ENCODE peak calls at places on chromosomes 3 and 15, in eight cellular contexts. Y is sigmoid colon, F is brain microvascular endothelial cell, N is A549, J is lower lobe of right lung, V is neural progenitor cell, L is AG04449, U is cardiac muscle cell. C is an unnamed sample.

GRCh38 chr3:142894493-142894892 is 5.6 kb upstream of the PCOLCE2 start:
- DNase-seq in Y (no peak), F (no peak), N (no peak), J (no peak), V (no peak), L (no peak), U (no peak), C (no peak)

GRCh38 chr15:80906159-80906775 is 83.4 kb downstream of the MESD start:
- DNase-seq in Y (no peak), F (no peak), N (peak), J (no peak), V (no peak), L (no peak), U (peak), C (peak)

GRCh38 chr3:125145751-125146475 is 66.6 kb downstream of the SLC12A8 start:
- DNase-seq in Y (peak), F (no peak), N (no peak), J (no peak), V (no peak), L (no peak), U (no peak), C (no peak)

GRCh38 chr3:78659386-78659987 is 1108.3 kb downstream of the ROBO1 start:
- DNase-seq in Y (no peak), F (peak), N (peak), J (no peak), V (peak), L (no peak), U (peak), C (no peak)

GRCh38 chr3:177977381-177978158 is 558.7 kb upstream of the KCNMB2 start:
- DNase-seq in Y (no peak), F (peak), N (peak), J (no peak), V (no peak), L (peak), U (no peak), C (peak)

GRCh38 chr15:92623435-92623834 is 32.1 kb downstream of the FAM174B start:
- DNase-seq in Y (peak), F (no peak), N (no peak), J (no peak), V (no peak), L (no peak), U (no peak), C (no peak)

GRCh38 chr15:97461212-97461611 is 499.3 kb upstream of the ARRDC4 start:
- DNase-seq in Y (no peak), F (no peak), N (no peak), J (no peak), V (no peak), L (no peak), U (no peak), C (no peak)

GRCh38 chr3:10370429-10370828 is 49.5 kb upstream of the SEC13 start:
- DNase-seq in Y (no peak), F (peak), N (no peak), J (no peak), V (no peak), L (no peak), U (no peak), C (peak)

GRCh38 chr3:64244011-64244942 is 19.0 kb upstream of the PRICKLE2 start:
- DNase-seq in Y (no peak), F (peak), N (peak), J (no peak), V (no peak), L (no peak), U (no peak), C (no peak)

GRCh38 chr15:38103564-38103963 is 149.1 kb upstream of the SPRED1 start:
- DNase-seq in Y (no peak), F (no peak), N (no peak), J (no peak), V (no peak), L (no peak), U (no peak), C (no peak)

GRCh38 chr15:57218826-57219576 is 157.3 kb upstream of the CGNL1 start:
- DNase-seq in Y (no peak), F (peak), N (peak), J (no peak), V (peak), L (peak), U (peak), C (no peak)

GRCh38 chr15:57382969-57383368 is 6.7 kb downstream of the CGNL1 start:
- DNase-seq in Y (no peak), F (no peak), N (no peak), J (no peak), V (no peak), L (no peak), U (no peak), C (no peak)

GRCh38 chr3:100496711-100497261 is 4.4 kb downstream of the TMEM45A start:
- DNase-seq in Y (no peak), F (peak), N (no peak), J (no peak), V (no peak), L (peak), U (no peak), C (no peak)

GRCh38 chr3:100489118-100489517 is 3.3 kb upstream of the TMEM45A start:
- DNase-seq in Y (no peak), F (no peak), N (no peak), J (no peak), V (no peak), L (no peak), U (no peak), C (no peak)

GRCh38 chr3:100492810-100493140 is 356 bp downstream of the TMEM45A start:
- DNase-seq in Y (no peak), F (no peak), N (no peak), J (no peak), V (no peak), L (no peak), U (no peak), C (no peak)

GRCh38 chr3:100486808-100487207 is 5.6 kb upstream of the TMEM45A start:
- DNase-seq in Y (no peak), F (no peak), N (no peak), J (no peak), V (no peak), L (no peak), U (no peak), C (no peak)

DNA sequence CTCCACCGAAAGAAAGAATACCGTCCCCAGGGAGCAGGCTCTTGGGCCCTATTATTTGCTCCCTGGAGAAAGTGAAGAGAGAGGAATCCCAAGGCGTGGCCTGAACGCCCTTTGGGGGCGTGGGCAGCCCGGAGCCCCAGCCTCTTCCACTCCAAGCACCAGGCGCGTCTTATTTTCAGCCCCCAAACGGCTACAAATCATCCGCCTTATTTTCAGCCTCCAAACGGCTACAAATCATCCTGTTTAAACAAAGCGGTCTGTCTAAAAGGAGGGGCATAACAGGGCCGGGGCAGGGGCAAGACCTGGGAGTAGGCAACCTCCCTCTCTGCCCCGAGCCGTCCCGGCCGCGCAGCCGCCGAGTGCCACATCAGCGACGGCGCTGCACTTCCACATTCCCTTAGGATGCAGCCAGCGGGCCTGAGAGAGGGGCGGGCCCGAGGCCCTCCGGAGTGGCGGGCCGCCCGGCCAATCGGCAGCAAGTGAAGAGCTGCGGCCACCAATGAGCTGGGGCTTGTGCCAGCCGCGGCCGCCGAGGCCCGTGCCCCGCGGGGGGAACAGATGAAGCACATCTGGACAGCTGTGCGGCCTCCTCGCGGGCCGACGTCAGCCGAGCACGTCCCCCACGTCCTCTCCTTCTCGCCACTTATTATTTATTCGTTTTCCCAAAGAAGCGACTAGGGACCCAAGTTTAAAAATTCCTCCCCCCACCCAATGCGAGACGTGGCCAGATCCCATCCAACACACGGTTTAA is at the start of gene TMEM45A:
- DNase-seq in Y (peak), F (peak), N (peak), J (peak), V (peak), L (peak), U (peak), C (peak)
- TF ChIP-seq CTCF in Y (no peak), F (no peak), N (no peak), J (no peak), V (no peak), L (no peak), U (no peak), C (no peak)

GRCh38 chr15:100931143-100931890 is 12.2 kb downstream of the LRRK1 start:
- DNase-seq in Y (no peak), F (no peak), N (no peak), J (no peak), V (no peak), L (no peak), U (no peak), C (no peak)
- H3K4me3 ChIP-seq in Y (no peak), F (no peak), N (no peak), J (no peak), V (no peak), L (no peak), U (no peak), C (no peak)

GRCh38 chr15:99474981-99475753 is 90.6 kb upstream of the MEF2A start:
- DNase-seq in Y (peak), F (no peak), N (no peak), J (peak), V (no peak), L (no peak), U (no peak), C (no peak)
- TF ChIP-seq CTCF in Y (no peak), F (no peak), N (no peak), J (no peak), V (no peak), L (no peak), U (no peak), C (no peak)

GRCh38 chr3:34878488-34878887 is 760.8 kb upstream of the ARPP21 start:
- DNase-seq in Y (no peak), F (no peak), N (no peak), J (no peak), V (no peak), L (no peak), U (no peak), C (no peak)
- H3K4me3 ChIP-seq in Y (no peak), F (no peak), N (no peak), J (no peak), V (no peak), L (no peak), U (no peak), C (no peak)

C was measured in epithelial cell of proximal tubule.